ENCODE peak calls at places on chromosome 10, in four cellular contexts. Q is gastrocnemius medialis, M is thoracic aorta, H is activated B cell treated with CpG ODN at 0.5 μM for 24 hours. X is an unnamed sample.

GRCh38 chr10:132918617-132919373 is 23.6 kb downstream of the CFAP46 start:
- DNase-seq in Q (no peak), H (no peak), M (no peak), X (no peak)

GRCh38 chr10:121516483-121516882 is 81.8 kb downstream of the FGFR2 start:
- DNase-seq in H (no peak), M (no peak), Q (no peak), X (peak; percentile 9)

GRCh38 chr10:905503-905902 is 26.0 kb downstream of the LARP4B start:
- DNase-seq in Q (no peak), H (no peak), M (no peak), X (no peak)

GRCh38 chr10:91190388-91190870 is 30.0 kb upstream of the PCGF5 start:
- DNase-seq in M (no peak), H (no peak), Q (no peak), X (no peak)

GRCh38 chr10:121800146-121800545 is 127.7 kb downstream of the ATE1 start:
- DNase-seq in Q (no peak), M (no peak), H (no peak), X (no peak)

GRCh38 chr10:43235070-43235900 is 31.6 kb downstream of the RASGEF1A start:
- DNase-seq in Q (no peak), H (no peak), M (no peak), X (no peak)

GRCh38 chr10:10317151-10317550 is 700.5 kb upstream of the CELF2 start:
- DNase-seq in Q (no peak), H (no peak), M (no peak), X (no peak)

GRCh38 chr10:90136731-90137316 is 435.4 kb downstream of the KIF20B start:
- DNase-seq in Q (no peak), M (no peak), H (no peak), X (no peak)

GRCh38 chr10:123160311-123160980 is 6.2 kb downstream of the BUB3 start:
- DNase-seq in Q (no peak), M (no peak), H (no peak), X (no peak)

GRCh38 chr10:3494131-3494878 is 290.7 kb downstream of the KLF6 start:
- DNase-seq in M (no peak), Q (no peak), H (no peak), X (no peak)

GRCh38 chr10:3496138-3496537 is 288.9 kb downstream of the KLF6 start:
- DNase-seq in M (no peak), H (no peak), Q (no peak), X (no peak)

GRCh38 chr10:3493621-3494020 is 291.4 kb downstream of the KLF6 start:
- DNase-seq in Q (no peak), H (no peak), M (no peak), X (no peak)

GRCh38 chr10:3494879-3495230 is 290.2 kb downstream of the KLF6 start:
- DNase-seq in H (no peak), M (no peak), Q (no peak), X (no peak)

GRCh38 chr10:3495281-3495680 is 289.7 kb downstream of the KLF6 start:
- DNase-seq in M (no peak), H (no peak), Q (no peak), X (no peak)
- TF ChIP-seq CTCF in M (no peak), H (no peak), Q (no peak), X (no peak)

DNA sequence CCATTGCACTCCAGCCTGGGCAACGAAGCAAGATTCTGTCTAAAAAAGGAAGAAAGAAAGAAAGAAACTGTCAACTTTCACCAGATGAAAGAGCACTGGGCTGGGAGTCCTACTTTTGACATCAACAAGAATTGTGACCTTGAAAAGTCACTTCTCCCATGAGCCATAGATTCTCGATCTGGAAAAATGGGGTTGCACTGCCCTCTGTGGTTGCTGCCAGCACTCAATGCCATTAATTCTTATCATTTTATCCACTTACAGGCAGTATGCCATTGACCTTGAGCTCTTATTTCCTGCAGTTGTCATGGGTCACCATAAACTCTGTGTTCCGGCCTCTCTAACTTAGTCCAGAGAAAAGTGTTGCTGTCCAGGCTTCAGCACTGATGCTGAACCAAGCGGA is 137.2 kb downstream of the NOC3L start:
- DNase-seq in M (no peak), H (no peak), Q (no peak), X (no peak)
- TF ChIP-seq CTCF in M (peak; percentile 15), H (no peak), Q (peak; percentile 20), X (no peak)

GRCh38 chr10:117664288-117664687 is 121.7 kb downstream of the EMX2 start:
- DNase-seq in H (no peak), M (no peak), Q (no peak), X (no peak)

GRCh38 chr10:117661316-117661715 is 118.8 kb downstream of the EMX2 start:
- DNase-seq in Q (no peak), M (no peak), H (no peak), X (no peak)

GRCh38 chr10:117662126-117662525 is 119.6 kb downstream of the EMX2 start:
- DNase-seq in Q (no peak), M (no peak), H (no peak), X (no peak)

GRCh38 chr10:117663750-117664149 is 121.2 kb downstream of the EMX2 start:
- DNase-seq in H (no peak), M (no peak), Q (no peak), X (peak; percentile 57)

DNA sequence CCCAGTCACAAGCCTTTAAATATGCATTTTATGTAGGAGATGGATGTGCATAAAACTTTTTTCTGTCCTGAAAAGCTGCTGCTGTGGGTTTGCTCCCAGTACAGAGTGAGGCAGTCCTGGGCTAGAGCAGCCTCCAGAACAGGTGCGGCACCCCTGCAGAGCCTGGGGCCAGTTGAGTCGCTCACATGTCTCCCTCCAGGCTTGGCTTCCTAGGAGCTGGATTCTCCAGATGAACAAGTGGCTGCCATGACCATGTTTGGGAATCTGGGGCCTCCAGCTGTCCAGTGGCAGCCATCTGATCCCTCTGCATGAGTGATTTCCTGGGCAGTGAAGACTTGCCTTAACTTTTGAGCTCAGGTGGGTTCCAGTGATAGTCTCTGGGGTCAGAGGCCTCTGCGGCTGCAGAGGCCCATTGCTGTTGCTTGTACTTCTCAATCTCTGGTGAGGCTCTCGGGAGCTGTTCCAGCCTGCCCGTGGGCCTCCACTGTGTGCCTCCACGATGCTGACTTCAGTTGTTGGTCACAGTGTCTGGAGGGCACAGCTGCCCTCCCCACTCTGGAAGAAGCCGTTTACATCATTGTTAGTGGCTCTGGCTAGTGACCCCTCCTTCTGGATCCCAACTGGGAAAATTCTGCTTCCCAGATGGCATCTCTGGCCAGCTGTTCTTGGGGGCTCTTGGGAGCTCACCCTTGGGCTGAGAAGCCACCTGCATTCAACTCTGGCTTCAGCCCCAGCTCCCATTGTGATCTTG is 120.4 kb downstream of the EMX2 start:
- DNase-seq in H (no peak), M (no peak), Q (no peak), X (no peak)
- TF ChIP-seq CTCF in H (no peak), M (no peak), Q (no peak), X (no peak)

GRCh38 chr10:69797959-69798358 is 3.7 kb upstream of the COL13A1 start:
- DNase-seq in H (no peak), M (no peak), Q (no peak), X (no peak)

GRCh38 chr10:69801094-69801433 is 642 bp upstream of the COL13A1 start:
- DNase-seq in H (no peak), M (no peak), Q (peak; percentile 35), X (no peak)

GRCh38 chr10:69800665-69801064 is 1.0 kb upstream of the COL13A1 start:
- DNase-seq in M (no peak), H (no peak), Q (no peak), X (no peak)

GRCh38 chr10:69801434-69802315 is at the start of gene COL13A1:
- DNase-seq in H (no peak), M (peak; percentile 33), Q (peak; percentile 38), X (no peak)

DNA sequence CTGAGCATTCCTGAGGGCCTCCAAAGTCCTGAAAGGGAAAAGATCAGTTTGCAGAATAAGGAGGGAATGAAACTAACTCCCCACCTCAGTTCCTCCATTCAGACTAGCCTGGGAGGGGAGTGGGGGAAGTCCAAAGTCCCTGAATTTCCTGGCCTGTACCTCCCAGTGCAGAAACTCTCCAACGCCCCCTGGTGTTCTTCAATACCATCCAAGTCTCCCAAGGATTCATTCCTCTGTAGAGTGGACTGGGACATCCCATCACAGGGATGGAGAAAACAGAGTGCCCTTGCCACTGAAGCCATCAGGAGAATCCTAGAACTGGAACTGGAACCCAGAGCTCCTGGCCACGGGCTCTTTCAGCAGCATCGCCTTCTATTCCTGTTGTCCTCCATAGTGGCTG is 1.6 kb upstream of the COL13A1 start:
- DNase-seq in H (no peak), Q (no peak), M (no peak), X (no peak)
- TF ChIP-seq CTCF in H (no peak), Q (peak; percentile 69), M (peak; percentile 72), X (peak; percentile 76)

GRCh38 chr10:87504667-87505365 is at the start of gene MINPP1:
- DNase-seq in H (peak; percentile 64), Q (peak; percentile 55), M (peak; percentile 17), X (peak; percentile 89)
- TF ChIP-seq CTCF in H (no peak), Q (no peak), M (no peak), X (no peak)

DNA sequence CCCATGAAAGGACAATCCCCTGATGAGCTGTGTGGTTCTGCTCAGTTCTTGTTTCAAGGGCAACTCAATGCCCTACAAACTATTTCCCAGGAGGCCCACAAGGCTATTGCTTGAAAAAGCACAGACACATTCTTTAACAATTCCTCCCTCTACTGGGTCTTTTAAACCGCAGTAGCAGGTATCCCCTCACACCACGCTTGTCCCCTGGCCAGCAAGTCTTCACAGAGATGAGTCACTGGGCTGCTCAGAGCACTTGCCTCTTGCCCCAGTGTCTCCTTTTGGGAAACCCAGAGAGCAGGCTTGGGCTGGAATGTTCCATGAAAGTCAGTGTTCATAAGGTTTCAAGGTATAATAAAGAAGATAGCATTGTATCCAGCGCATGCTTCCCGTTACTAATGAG is 196.4 kb downstream of the FANK1 start:
- DNase-seq in Q (no peak), H (no peak), M (no peak), X (no peak)
- TF ChIP-seq CTCF in Q (no peak), H (no peak), M (no peak), X (no peak)

GRCh38 chr10:16916496-16916895 is 99.3 kb upstream of the RSU1 start:
- DNase-seq in Q (no peak), M (no peak), H (no peak), X (no peak)

GRCh38 chr10:16913266-16913665 is 96.0 kb upstream of the RSU1 start:
- DNase-seq in Q (no peak), M (no peak), H (no peak), X (no peak)

GRCh38 chr10:16910795-16911164 is 93.6 kb upstream of the RSU1 start:
- DNase-seq in H (no peak), Q (no peak), M (no peak), X (no peak)

GRCh38 chr10:16919076-16919972 is 102.1 kb upstream of the RSU1 start:
- DNase-seq in Q (no peak), H (no peak), M (no peak), X (no peak)

GRCh38 chr10:16915308-16915707 is 98.1 kb upstream of the RSU1 start:
- DNase-seq in H (no peak), M (no peak), Q (no peak), X (no peak)
- TF ChIP-seq CTCF in H (no peak), M (no peak), Q (no peak), X (peak; percentile 15)

GRCh38 chr10:13784067-13784466 is 197.3 kb downstream of the PRPF18 start:
- DNase-seq in H (no peak), M (no peak), Q (no peak), X (no peak)
- TF ChIP-seq CTCF in H (no peak), M (no peak), Q (no peak), X (peak; percentile 67)

GRCh38 chr10:27252267-27253000 is 11.8 kb upstream of the ACBD5 start:
- DNase-seq in M (no peak), Q (no peak), H (peak; percentile 86), X (peak; percentile 85)
- TF ChIP-seq CTCF in M (peak; percentile 81), Q (peak; percentile 72), H (no peak), X (peak; percentile 40)

GRCh38 chr10:69866688-69867461 is 65.2 kb downstream of the COL13A1 start:
- DNase-seq in M (no peak), Q (no peak), H (no peak), X (no peak)
- TF ChIP-seq CTCF in M (no peak), Q (no peak), H (no peak), X (no peak)